ENCODE peak calls at places on chromosomes 16 and 17, in five cellular contexts. One of them, this sample, is unnamed.

GRCh38 chr16:85941863-85942644 is 43.1 kb downstream of the IRF8 start:
- DNase-seq in MM.1S: no peak
- DNase-seq in HCT116: no peak
- DNase-seq in hepatocyte: no peak
- DNase-seq in OCI-LY7: no peak
- DNase-seq in this sample: no peak

GRCh38 chr16:79316004-79316458 is 284.5 kb downstream of the MAF start:
- DNase-seq in MM.1S: no peak
- DNase-seq in HCT116: no peak
- DNase-seq in hepatocyte: no peak
- DNase-seq in OCI-LY7: no peak
- DNase-seq in this sample: no peak

GRCh38 chr16:5790512-5790911 is 692.9 kb upstream of the EEF2KMT start:
- DNase-seq in OCI-LY7: no peak
- DNase-seq in hepatocyte: no peak
- DNase-seq in HCT116: no peak
- DNase-seq in MM.1S: no peak
- DNase-seq in this sample: no peak

GRCh38 chr17:21295036-21295952 is 10.8 kb downstream of the MAP2K3 start:
- DNase-seq in HCT116: no peak
- DNase-seq in OCI-LY7: no peak
- DNase-seq in MM.1S: no peak
- DNase-seq in hepatocyte: peak
- DNase-seq in this sample: peak

GRCh38 chr17:30377574-30377973 is 1.2 kb upstream of the CPD start:
- DNase-seq in hepatocyte: no peak
- DNase-seq in HCT116: no peak
- DNase-seq in MM.1S: no peak
- DNase-seq in OCI-LY7: no peak
- DNase-seq in this sample: no peak

GRCh38 chr16:3541527-3542152 is 35.6 kb downstream of the NLRC3 start:
- DNase-seq in OCI-LY7: no peak
- DNase-seq in hepatocyte: no peak
- DNase-seq in HCT116: no peak
- DNase-seq in MM.1S: no peak
- DNase-seq in this sample: no peak

GRCh38 chr16:12758031-12758669 is 45.5 kb downstream of the CPPED1 start:
- DNase-seq in MM.1S: no peak
- DNase-seq in OCI-LY7: no peak
- DNase-seq in HCT116: no peak
- DNase-seq in hepatocyte: peak
- DNase-seq in this sample: peak

GRCh38 chr17:72467841-72468653 is 347.2 kb downstream of the SOX9 start:
- DNase-seq in HCT116: no peak
- DNase-seq in MM.1S: no peak
- DNase-seq in OCI-LY7: no peak
- DNase-seq in hepatocyte: peak
- DNase-seq in this sample: no peak

GRCh38 chr16:78060295-78060694 is 37.9 kb downstream of the CLEC3A start:
- DNase-seq in hepatocyte: no peak
- DNase-seq in HCT116: no peak
- DNase-seq in MM.1S: no peak
- DNase-seq in OCI-LY7: no peak
- DNase-seq in this sample: no peak

GRCh38 chr16:877242-878065 is 76.9 kb upstream of the GNG13 start:
- DNase-seq in HCT116: no peak
- DNase-seq in MM.1S: no peak
- DNase-seq in OCI-LY7: no peak
- DNase-seq in hepatocyte: no peak
- DNase-seq in this sample: no peak

GRCh38 chr16:84055366-84055765 is 12.8 kb upstream of the SLC38A8 start:
- DNase-seq in OCI-LY7: no peak
- DNase-seq in MM.1S: no peak
- DNase-seq in hepatocyte: no peak
- DNase-seq in HCT116: no peak
- DNase-seq in this sample: no peak

GRCh38 chr16:78137179-78137578 is 37.7 kb downstream of the WWOX start:
- DNase-seq in HCT116: no peak
- DNase-seq in MM.1S: no peak
- DNase-seq in hepatocyte: no peak
- DNase-seq in OCI-LY7: no peak
- DNase-seq in this sample: no peak

GRCh38 chr16:87674405-87674804 is 72.1 kb downstream of the JPH3 start:
- DNase-seq in MM.1S: no peak
- DNase-seq in HCT116: no peak
- DNase-seq in hepatocyte: no peak
- DNase-seq in OCI-LY7: no peak
- DNase-seq in this sample: no peak

GRCh38 chr17:52895272-52895671 is 736.8 kb upstream of the CA10 start:
- DNase-seq in OCI-LY7: no peak
- DNase-seq in MM.1S: no peak
- DNase-seq in hepatocyte: no peak
- DNase-seq in HCT116: no peak
- DNase-seq in this sample: no peak

GRCh38 chr17:31052187-31052889 is 42.4 kb upstream of the NF1 start:
- DNase-seq in MM.1S: no peak
- DNase-seq in hepatocyte: no peak
- DNase-seq in HCT116: peak
- DNase-seq in OCI-LY7: no peak
- DNase-seq in this sample: no peak

GRCh38 chr17:27207073-27207511 is 86.8 kb upstream of the WSB1 start:
- DNase-seq in hepatocyte: no peak
- DNase-seq in MM.1S: no peak
- DNase-seq in OCI-LY7: no peak
- DNase-seq in HCT116: peak
- DNase-seq in this sample: no peak

GRCh38 chr17:74546586-74546985 is 671 bp upstream of the CD300C start:
- DNase-seq in MM.1S: no peak
- DNase-seq in HCT116: no peak
- DNase-seq in hepatocyte: no peak
- DNase-seq in OCI-LY7: no peak
- DNase-seq in this sample: no peak

GRCh38 chr17:32136856-32137255 is 5.4 kb upstream of the RHOT1 start:
- DNase-seq in MM.1S: no peak
- DNase-seq in OCI-LY7: peak
- DNase-seq in hepatocyte: no peak
- DNase-seq in HCT116: no peak
- DNase-seq in this sample: no peak

GRCh38 chr17:7576432-7576937 is 3.0 kb upstream of the CD68 start:
- DNase-seq in HCT116: no peak
- DNase-seq in hepatocyte: no peak
- DNase-seq in MM.1S: no peak
- DNase-seq in OCI-LY7: no peak
- DNase-seq in this sample: no peak

GRCh38 chr16:27951752-27952151 is 111.8 kb downstream of the GSG1L start:
- DNase-seq in hepatocyte: no peak
- DNase-seq in OCI-LY7: no peak
- DNase-seq in MM.1S: no peak
- DNase-seq in HCT116: no peak
- DNase-seq in this sample: no peak

GRCh38 chr16:88769617-88770458 is 15.2 kb downstream of the PIEZO1 start:
- DNase-seq in hepatocyte: peak
- DNase-seq in HCT116: no peak
- DNase-seq in OCI-LY7: peak
- DNase-seq in MM.1S: no peak
- DNase-seq in this sample: peak

GRCh38 chr17:60790205-60790604 is 112.6 kb downstream of the BCAS3 start:
- DNase-seq in HCT116: no peak
- DNase-seq in OCI-LY7: no peak
- DNase-seq in hepatocyte: no peak
- DNase-seq in MM.1S: no peak
- DNase-seq in this sample: no peak

GRCh38 chr16:79770244-79771064 is 169.9 kb upstream of the MAF start:
- DNase-seq in MM.1S: peak
- DNase-seq in hepatocyte: peak
- DNase-seq in HCT116: no peak
- DNase-seq in OCI-LY7: peak
- DNase-seq in this sample: peak

GRCh38 chr17:2542456-2542855 is 30.8 kb upstream of the METTL16 start:
- DNase-seq in hepatocyte: no peak
- DNase-seq in HCT116: no peak
- DNase-seq in MM.1S: no peak
- DNase-seq in OCI-LY7: peak
- DNase-seq in this sample: no peak

GRCh38 chr17:163514-164103 is 17.8 kb downstream of the DOC2B start:
- DNase-seq in hepatocyte: no peak
- DNase-seq in HCT116: no peak
- DNase-seq in OCI-LY7: no peak
- DNase-seq in MM.1S: peak
- DNase-seq in this sample: no peak

GRCh38 chr17:13939222-13939621 is 130.1 kb upstream of the COX10 start:
- DNase-seq in hepatocyte: no peak
- DNase-seq in MM.1S: no peak
- DNase-seq in HCT116: no peak
- DNase-seq in OCI-LY7: no peak
- DNase-seq in this sample: no peak

GRCh38 chr17:13931752-13932477 is 137.4 kb upstream of the COX10 start:
- DNase-seq in HCT116: no peak
- DNase-seq in hepatocyte: no peak
- DNase-seq in OCI-LY7: peak
- DNase-seq in MM.1S: no peak
- DNase-seq in this sample: no peak

GRCh38 chr17:13931111-13931526 is 138.2 kb upstream of the COX10 start:
- DNase-seq in hepatocyte: peak
- DNase-seq in OCI-LY7: no peak
- DNase-seq in MM.1S: no peak
- DNase-seq in HCT116: no peak
- DNase-seq in this sample: no peak

DNA sequence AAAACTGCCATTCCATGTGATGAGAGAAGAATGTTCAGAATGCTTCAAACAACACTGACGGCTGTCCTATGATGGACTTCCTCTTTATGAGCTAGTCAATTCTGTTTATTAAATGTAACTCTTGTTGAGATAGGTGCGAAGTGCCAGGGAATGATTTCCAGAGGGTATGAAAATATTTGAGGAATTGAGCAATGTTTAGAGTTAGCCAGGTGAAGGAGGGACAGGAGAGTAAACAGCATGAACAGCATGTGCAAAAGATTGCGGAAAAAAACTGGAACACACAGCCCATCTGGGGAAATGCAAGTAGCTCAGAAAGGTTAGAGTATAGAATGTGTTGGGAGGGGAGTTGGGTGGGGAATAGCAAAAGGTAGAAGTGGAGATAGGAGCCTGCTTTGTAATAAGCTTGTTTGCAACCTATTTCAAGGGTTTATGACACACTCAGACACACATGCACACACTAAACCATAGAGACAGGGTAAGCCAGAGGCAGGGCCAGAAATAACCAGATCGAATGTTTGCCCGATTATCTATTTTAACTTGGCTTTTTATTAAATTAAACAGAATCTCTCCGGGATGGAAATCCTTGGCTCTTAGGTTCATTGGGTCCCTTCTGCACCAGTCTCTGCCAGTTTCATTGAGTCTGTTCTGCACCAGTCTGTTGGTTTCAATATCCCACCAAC is 135.6 kb upstream of the COX10 start:
- DNase-seq in hepatocyte: no peak
- DNase-seq in HCT116: no peak
- DNase-seq in MM.1S: no peak
- DNase-seq in OCI-LY7: no peak
- DNase-seq in this sample: no peak
- TF ChIP-seq EZH2phosphoT487 in hepatocyte: no peak
- TF ChIP-seq EZH2phosphoT487 in HCT116: no peak
- TF ChIP-seq EZH2phosphoT487 in MM.1S: no peak
- TF ChIP-seq EZH2phosphoT487 in OCI-LY7: no peak
- TF ChIP-seq EZH2phosphoT487 in this sample: no peak

GRCh38 chr17:35006961-35007360 is 26.6 kb downstream of the LIG3 start:
- DNase-seq in hepatocyte: no peak
- DNase-seq in MM.1S: no peak
- DNase-seq in OCI-LY7: no peak
- DNase-seq in HCT116: no peak
- DNase-seq in this sample: no peak

GRCh38 chr17:35017021-35017420 is 36.7 kb downstream of the LIG3 start:
- DNase-seq in MM.1S: no peak
- DNase-seq in HCT116: no peak
- DNase-seq in OCI-LY7: no peak
- DNase-seq in hepatocyte: no peak
- DNase-seq in this sample: no peak

GRCh38 chr17:35016369-35016768 is 36.1 kb downstream of the LIG3 start:
- DNase-seq in OCI-LY7: no peak
- DNase-seq in HCT116: no peak
- DNase-seq in MM.1S: no peak
- DNase-seq in hepatocyte: no peak
- DNase-seq in this sample: no peak

GRCh38 chr17:35010093-35010492 is 29.8 kb downstream of the LIG3 start:
- DNase-seq in hepatocyte: no peak
- DNase-seq in MM.1S: no peak
- DNase-seq in HCT116: no peak
- DNase-seq in OCI-LY7: no peak
- DNase-seq in this sample: no peak

DNA sequence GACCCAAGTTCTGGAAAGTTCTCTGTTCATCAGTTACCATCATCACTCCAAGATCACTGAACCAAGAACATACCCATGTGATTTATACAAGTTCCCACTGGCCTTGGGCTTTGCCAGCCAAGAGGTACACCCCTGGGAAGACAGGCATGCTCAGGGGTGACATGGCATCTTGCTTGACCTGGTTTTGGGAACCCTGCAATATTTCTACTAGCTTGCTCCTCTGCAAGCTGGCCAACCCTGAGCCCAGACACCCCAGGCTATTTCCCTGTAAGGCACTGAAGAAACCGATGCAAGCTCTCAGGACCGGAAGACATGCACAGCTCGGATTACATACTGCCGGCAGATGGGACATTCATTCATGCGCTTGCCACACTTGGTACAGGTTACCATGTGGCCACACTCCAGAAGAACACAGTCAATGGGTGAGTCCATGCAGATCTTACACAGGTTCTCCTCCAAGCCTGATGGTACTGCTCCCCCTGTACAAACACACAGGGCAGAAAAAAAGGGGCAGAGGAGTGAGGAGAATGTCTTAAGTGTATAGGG is 31.4 kb downstream of the LIG3 start:
- DNase-seq in OCI-LY7: no peak
- DNase-seq in hepatocyte: no peak
- DNase-seq in HCT116: no peak
- DNase-seq in MM.1S: no peak
- DNase-seq in this sample: no peak
- TF ChIP-seq EZH2phosphoT487 in OCI-LY7: no peak
- TF ChIP-seq EZH2phosphoT487 in hepatocyte: no peak
- TF ChIP-seq EZH2phosphoT487 in HCT116: no peak
- TF ChIP-seq EZH2phosphoT487 in MM.1S: no peak
- TF ChIP-seq EZH2phosphoT487 in this sample: no peak

GRCh38 chr17:77555110-77555509 is 403.4 kb upstream of the TNRC6C start:
- DNase-seq in OCI-LY7: no peak
- DNase-seq in MM.1S: no peak
- DNase-seq in hepatocyte: no peak
- DNase-seq in HCT116: no peak
- DNase-seq in this sample: peak
- TF ChIP-seq EZH2phosphoT487 in OCI-LY7: no peak
- TF ChIP-seq EZH2phosphoT487 in MM.1S: no peak
- TF ChIP-seq EZH2phosphoT487 in hepatocyte: no peak
- TF ChIP-seq EZH2phosphoT487 in HCT116: no peak
- TF ChIP-seq EZH2phosphoT487 in this sample: no peak

DNA sequence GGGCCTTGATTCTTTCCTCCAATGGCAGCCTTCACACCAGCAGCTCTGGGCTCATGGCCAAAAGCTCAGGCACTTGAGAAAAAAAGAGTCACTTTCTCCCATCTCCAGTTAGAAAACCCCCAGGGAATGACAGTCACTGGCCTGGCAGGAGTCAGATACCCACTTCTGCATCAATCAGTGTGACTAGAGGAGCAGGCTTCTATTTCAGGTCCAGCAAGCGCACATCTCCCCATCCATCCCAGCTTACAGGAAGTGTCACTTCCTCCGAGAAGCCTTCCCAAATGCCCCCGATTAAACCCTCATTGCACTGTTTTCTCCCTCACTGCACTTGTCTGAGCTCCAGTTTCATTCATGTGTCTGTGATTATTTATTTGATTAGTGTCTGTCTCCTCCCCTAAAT is 30.4 kb upstream of the CCL1 start:
- DNase-seq in MM.1S: no peak
- DNase-seq in HCT116: no peak
- DNase-seq in hepatocyte: no peak
- DNase-seq in OCI-LY7: no peak
- DNase-seq in this sample: peak
- TF ChIP-seq EZH2phosphoT487 in MM.1S: no peak
- TF ChIP-seq EZH2phosphoT487 in HCT116: no peak
- TF ChIP-seq EZH2phosphoT487 in hepatocyte: no peak
- TF ChIP-seq EZH2phosphoT487 in OCI-LY7: no peak
- TF ChIP-seq EZH2phosphoT487 in this sample: no peak

This sample was measured in SK-N-SH.